ENCODE peak calls at places on chromosome 13, in nine cellular contexts. C is stomach, R is GM23338, I is HCT116, D is esophagus muscularis mucosa, F is endothelial cell of umbilical vein, Y is transverse colon, A is K562, E is SK-N-SH. J is an unnamed sample.

GRCh38 chr13:99812611-99813010 is 159.0 kb downstream of the ZIC5 start:
- DNase-seq in A (no peak), I (no peak), F (no peak), R (no peak), C (no peak), E (no peak), D (no peak), Y (no peak), J (no peak)

GRCh38 chr13:85693889-85694511 is 105.2 kb downstream of the SLITRK6 start:
- DNase-seq in R (peak; percentile 14), C (no peak), E (no peak), Y (no peak), A (no peak), D (no peak), I (no peak), F (no peak), J (no peak)

GRCh38 chr13:29849071-29849541 is 1.3 kb downstream of the UBL3 start:
- DNase-seq in F (peak; percentile 52), A (no peak), I (no peak), Y (peak; percentile 31), R (peak; percentile 20), D (no peak), C (no peak), E (peak; percentile 38), J (no peak)

GRCh38 chr13:21060063-21060826 is 1.1 kb downstream of the LATS2 start:
- DNase-seq in A (no peak), R (peak; percentile 67), C (peak; percentile 52), D (no peak), I (no peak), Y (peak; percentile 25), E (no peak), F (peak; percentile 42), J (no peak)

GRCh38 chr13:36163809-36164308 is 32.7 kb upstream of the DCLK1 start:
- DNase-seq in E (peak; percentile 20), C (peak; percentile 45), Y (peak; percentile 19), D (peak; percentile 91), F (no peak), A (no peak), I (no peak), R (peak; percentile 21), J (no peak)

GRCh38 chr13:67950594-67950993 is 720.5 kb upstream of the PCDH9 start:
- DNase-seq in C (no peak), Y (no peak), A (no peak), D (no peak), I (no peak), F (no peak), R (no peak), E (no peak), J (no peak)

GRCh38 chr13:99655351-99656091 is 154.2 kb downstream of the TM9SF2 start:
- DNase-seq in R (no peak), E (no peak), Y (no peak), C (no peak), F (no peak), A (no peak), D (peak; percentile 39), I (peak; percentile 90), J (no peak)

GRCh38 chr13:19658831-19659230 is 25.4 kb downstream of the MPHOSPH8 start:
- DNase-seq in F (no peak), Y (no peak), R (no peak), I (no peak), A (no peak), E (no peak), C (no peak), D (no peak), J (no peak)

GRCh38 chr13:45847554-45848224 is 3.9 kb downstream of the SIAH3 start:
- DNase-seq in I (no peak), A (no peak), F (peak; percentile 78), R (no peak), C (peak; percentile 26), Y (peak; percentile 18), D (no peak), E (no peak), J (no peak)

GRCh38 chr13:67943116-67943515 is 713.0 kb upstream of the PCDH9 start:
- DNase-seq in Y (no peak), I (no peak), A (no peak), E (no peak), D (no peak), R (no peak), C (no peak), F (no peak), J (no peak)

GRCh38 chr13:34733720-34734119 is 208.3 kb upstream of the NBEA start:
- DNase-seq in C (no peak), Y (no peak), E (no peak), F (no peak), A (no peak), D (no peak), R (no peak), I (no peak), J (no peak)

GRCh38 chr13:107585466-107585865 is 629.9 kb downstream of the LIG4 start:
- DNase-seq in F (peak; percentile 78), E (no peak), Y (no peak), C (no peak), I (no peak), D (no peak), R (no peak), A (no peak), J (no peak)

GRCh38 chr13:110129076-110129475 is 177.9 kb downstream of the COL4A1 start:
- DNase-seq in I (no peak), R (no peak), C (no peak), F (no peak), Y (no peak), D (peak; percentile 66), E (no peak), A (no peak), J (no peak)

DNA sequence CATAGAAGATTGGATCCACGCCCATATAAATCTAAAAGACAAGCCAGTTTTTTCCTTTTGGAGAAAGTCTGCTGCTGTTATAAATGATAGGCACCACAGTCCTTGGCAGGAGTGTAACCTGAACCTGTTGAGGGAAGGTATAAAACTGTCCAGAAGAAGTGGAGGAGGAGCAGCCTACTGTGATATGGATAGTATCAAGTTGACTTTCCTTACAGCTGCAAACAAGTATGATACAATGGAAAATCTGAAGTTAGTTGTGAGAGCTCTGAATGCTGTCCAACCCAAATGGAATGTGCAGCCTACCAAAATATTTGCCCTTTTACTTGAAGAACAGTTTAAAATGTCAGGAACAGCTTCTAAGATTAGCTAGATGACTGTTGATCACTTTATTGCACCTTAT is 399.6 kb downstream of the FGF14 start:
- DNase-seq in I (no peak), A (no peak), E (no peak), Y (no peak), F (no peak), D (no peak), C (no peak), R (no peak), J (no peak)
- TF ChIP-seq POLR2AphosphoS5 in I (no peak), A (no peak), E (no peak), Y (peak; percentile 93), F (no peak), D (no peak), C (peak; percentile 20), R (no peak), J (no peak)

GRCh38 chr13:55571237-55571867 is 1569.4 kb upstream of the PRR20A start:
- DNase-seq in D (no peak), C (no peak), F (no peak), I (no peak), E (no peak), A (no peak), R (peak; percentile 54), Y (no peak), J (no peak)

GRCh38 chr13:55570371-55570770 is 1570.3 kb upstream of the PRR20A start:
- DNase-seq in A (no peak), I (no peak), F (no peak), R (no peak), C (no peak), Y (no peak), E (no peak), D (no peak), J (no peak)

GRCh38 chr13:55569514-55569913 is 1571.2 kb upstream of the PRR20A start:
- DNase-seq in C (no peak), Y (no peak), R (no peak), I (no peak), D (no peak), E (no peak), F (no peak), A (no peak), J (no peak)

GRCh38 chr13:55567721-55568625 is 1572.7 kb upstream of the PRR20A start:
- DNase-seq in Y (no peak), A (no peak), E (no peak), R (no peak), I (no peak), D (no peak), C (no peak), F (no peak), J (no peak)

GRCh38 chr13:55569082-55569481 is 1571.6 kb upstream of the PRR20A start:
- DNase-seq in D (no peak), R (no peak), F (no peak), Y (no peak), I (no peak), C (no peak), A (no peak), E (no peak), J (no peak)
- H3K27ac ChIP-seq in D (no peak overlapping the region), R (no peak overlapping the region), F (no peak overlapping the region), Y (no peak overlapping the region), I (no peak overlapping the region), C (no peak overlapping the region), A (no peak overlapping the region), E (no peak overlapping the region), J (no peak overlapping the region)

DNA sequence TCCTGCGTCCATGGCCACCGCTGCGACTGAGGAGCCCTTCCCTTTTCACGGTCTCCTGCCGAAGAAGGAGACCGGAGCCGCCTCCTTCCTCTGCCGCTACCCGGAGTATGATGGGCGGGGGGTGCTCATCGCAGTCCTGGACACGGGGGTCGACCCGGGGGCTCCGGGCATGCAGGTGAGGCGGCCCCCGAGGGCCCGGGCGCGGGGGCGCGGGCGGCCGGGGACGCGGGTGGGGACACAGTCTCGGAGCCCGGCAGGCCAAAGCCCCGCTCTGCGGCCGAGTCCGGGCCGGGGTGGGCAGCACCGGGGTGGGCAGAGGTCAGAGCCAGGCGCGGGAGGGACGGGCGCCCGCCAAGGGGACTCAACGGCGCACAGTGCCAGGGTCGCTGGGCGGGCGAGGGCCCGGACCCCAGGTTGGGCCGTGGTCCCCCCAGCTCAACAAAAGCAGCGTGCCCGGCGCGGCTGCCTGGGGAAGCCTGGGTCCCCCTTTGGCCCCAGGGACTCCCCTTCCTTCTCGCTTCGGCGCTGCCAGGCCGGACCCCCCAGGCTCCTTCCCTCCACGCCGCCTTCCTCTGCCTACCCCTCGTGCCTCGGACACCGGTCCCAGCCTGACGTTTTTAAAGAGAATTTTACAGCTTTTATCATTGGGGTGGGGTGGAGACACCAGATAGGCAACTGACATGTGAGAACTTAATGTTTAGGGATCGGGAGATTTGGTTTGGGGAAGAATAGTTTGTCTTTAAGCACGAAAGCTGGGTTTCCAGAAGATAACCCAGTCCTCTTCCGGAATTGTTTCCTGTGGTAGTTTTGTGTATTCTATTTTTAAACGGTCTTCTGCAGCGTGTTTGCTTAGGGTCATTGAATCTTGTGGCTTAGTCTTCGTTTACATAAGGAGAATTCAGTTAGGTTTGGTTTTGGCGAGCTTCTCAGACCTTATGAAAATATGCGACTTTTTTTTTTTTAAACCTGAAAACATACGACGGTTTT is 536 bp downstream of the TPP2 start:
- DNase-seq in A (peak; percentile 36), R (peak; percentile 31), D (no peak), I (no peak), E (peak; percentile 64), F (peak; percentile 41), C (no peak), Y (peak; percentile 35), J (no peak)
- TF ChIP-seq POLR2AphosphoS5 in A (peak; percentile 35), R (no peak), D (no peak), I (no peak), E (no peak), F (no peak), C (no peak), Y (no peak), J (no peak)

GRCh38 chr13:26914148-26914547 is 153.6 kb upstream of the GPR12 start:
- DNase-seq in F (no peak), I (no peak), D (no peak), E (no peak), Y (no peak), A (no peak), C (no peak), R (no peak), J (no peak)
- H3K27ac ChIP-seq in F (no peak overlapping the region), I (no peak overlapping the region), D (no peak overlapping the region), E (no peak overlapping the region), Y (no peak overlapping the region), A (no peak overlapping the region), C (no peak overlapping the region), R (no peak overlapping the region), J (no peak overlapping the region)

J was measured in SK-N-MC.